ENCODE peak calls at places on chromosomes 5 and 9, in six cellular contexts. E, Z, C, V, S and K are unnamed samples.

GRCh38 chr5:177474845-177475562 is 1.6 kb upstream of the DBN1 start:
- DNase-seq in C (no peak), Z (no peak), V (peak), E (no peak), S (no peak), K (no peak)

GRCh38 chr9:130698514-130698913 is 4.9 kb downstream of the EXOSC2 start:
- DNase-seq in C (no peak), Z (no peak), S (no peak), E (no peak), V (no peak), K (no peak)

GRCh38 chr9:124471761-124472160 is 21.5 kb downstream of the ADGRD2 start:
- DNase-seq in Z (no peak), C (no peak), V (no peak), E (no peak), S (no peak), K (no peak)

GRCh38 chr9:135012166-135012565 is 75.3 kb upstream of the OLFM1 start:
- DNase-seq in V (no peak), C (no peak), E (no peak), S (no peak), Z (no peak), K (no peak)

GRCh38 chr5:141490771-141491170 is 1.9 kb downstream of the PCDHGC5 start:
- DNase-seq in E (no peak), V (no peak), C (no peak), Z (no peak), S (no peak), K (no peak)

GRCh38 chr5:168291281-168291960 is at the start of gene WWC1:
- DNase-seq in V (no peak), E (no peak), C (peak), Z (no peak), S (peak), K (no peak)

GRCh38 chr5:177086918-177087706 is 397 bp downstream of the FGFR4 start:
- DNase-seq in C (peak), E (no peak), S (peak), V (no peak), Z (no peak), K (no peak)

GRCh38 chr9:26951794-26952193 is 4.4 kb upstream of the IFT74 start:
- DNase-seq in C (no peak), S (no peak), Z (no peak), V (no peak), E (no peak), K (no peak)

GRCh38 chr9:131420913-131421312 is 27.0 kb downstream of the PRRC2B start:
- DNase-seq in E (no peak), Z (no peak), C (no peak), S (no peak), V (no peak), K (no peak)

GRCh38 chr9:89961616-89962341 is 357.0 kb downstream of the GADD45G start:
- DNase-seq in Z (no peak), C (no peak), S (no peak), E (no peak), V (peak), K (no peak)

GRCh38 chr5:42990892-42991291 is 49.2 kb downstream of the ANXA2R start:
- DNase-seq in C (no peak), Z (no peak), S (no peak), E (no peak), V (no peak), K (no peak)

GRCh38 chr5:116990010-116990409 is 415.4 kb upstream of the SEMA6A start:
- DNase-seq in C (no peak), V (no peak), E (no peak), Z (no peak), S (no peak), K (no peak)

GRCh38 chr5:160385496-160385895 is 14.4 kb downstream of the FAM200C start:
- DNase-seq in E (no peak), Z (no peak), C (no peak), V (no peak), S (no peak), K (no peak)

GRCh38 chr5:160925281-160925680 is 73.3 kb upstream of the ATP10B start:
- DNase-seq in Z (no peak), C (no peak), V (no peak), E (no peak), S (no peak), K (no peak)

GRCh38 chr9:5870691-5871090 is 20.0 kb upstream of the MLANA start:
- DNase-seq in C (no peak), E (peak), V (peak), S (no peak), Z (no peak), K (no peak)

GRCh38 chr5:88680253-88681132 is 202.5 kb downstream of the MEF2C start:
- DNase-seq in E (peak), C (no peak), Z (no peak), V (peak), S (peak), K (no peak)

GRCh38 chr9:136204838-136205706 is at the start of gene LHX3:
- DNase-seq in V (no peak), C (no peak), S (peak), Z (no peak), E (no peak), K (no peak)

GRCh38 chr5:180366303-180366702 is 13.2 kb upstream of the GFPT2 start:
- DNase-seq in S (no peak), V (no peak), C (no peak), Z (peak), E (no peak), K (peak)

GRCh38 chr5:33892419-33893151 is 795 bp upstream of the ADAMTS12 start:
- DNase-seq in C (no peak), S (no peak), V (peak), Z (peak), E (no peak), K (no peak)

GRCh38 chr5:150469718-150470470 is 20.4 kb upstream of the RPS14 start:
- DNase-seq in V (no peak), E (no peak), S (no peak), C (no peak), Z (peak), K (no peak)

GRCh38 chr9:16867571-16868311 is 2.7 kb downstream of the BNC2 start:
- DNase-seq in V (no peak), E (no peak), S (no peak), C (no peak), Z (no peak), K (no peak)

GRCh38 chr9:36074870-36075532 is 38.3 kb downstream of the RECK start:
- DNase-seq in V (peak), Z (peak), E (peak), C (no peak), S (no peak), K (no peak)

GRCh38 chr5:167813381-167813780 is 478.1 kb upstream of the WWC1 start:
- DNase-seq in S (no peak), V (no peak), Z (no peak), C (no peak), E (no peak), K (no peak)

GRCh38 chr5:56305551-56305950 is 72.4 kb upstream of the ANKRD55 start:
- DNase-seq in E (no peak), S (no peak), V (no peak), C (no peak), Z (no peak), K (no peak)

GRCh38 chr5:59346987-59347386 is 546.5 kb downstream of the PDE4D start:
- DNase-seq in Z (no peak), V (no peak), E (no peak), S (no peak), C (no peak), K (no peak)

GRCh38 chr5:154276932-154277331 is 86.4 kb downstream of the GALNT10 start:
- DNase-seq in V (peak), Z (peak), S (no peak), C (no peak), E (peak), K (no peak)

GRCh38 chr9:806285-807156 is 35.0 kb upstream of the DMRT1 start:
- DNase-seq in Z (no peak), E (no peak), S (no peak), V (no peak), C (no peak), K (no peak)

GRCh38 chr5:149448831-149449714 is 70.0 kb upstream of the IL17B start:
- DNase-seq in E (no peak), S (no peak), C (no peak), Z (no peak), V (no peak), K (no peak)

DNA sequence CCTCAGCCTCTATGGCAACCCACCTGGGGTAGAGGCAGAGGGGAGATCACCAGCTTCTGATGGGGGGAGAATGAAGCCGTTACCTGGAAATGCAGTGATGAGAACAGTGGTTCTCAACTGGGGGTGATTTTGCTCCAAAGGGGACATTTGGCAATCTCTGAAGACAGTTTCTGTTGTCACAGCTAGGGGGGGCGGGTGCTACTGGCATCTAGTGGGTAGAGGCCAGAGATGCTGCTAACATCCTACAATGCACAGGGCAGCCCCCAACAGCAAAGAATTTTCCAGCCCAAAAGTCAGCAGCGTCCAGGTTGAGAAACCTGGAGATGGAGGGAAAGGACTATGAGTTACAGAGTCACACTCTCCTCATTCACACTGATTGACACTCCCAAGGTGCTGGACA is 84.5 kb downstream of the FGF1 start:
- DNase-seq in C (no peak), Z (no peak), V (no peak), E (no peak), S (no peak), K (no peak)
- TF ChIP-seq CTCF in C (no peak), Z (peak), V (no peak), E (peak), S (no peak), K (peak)

GRCh38 chr5:92678576-92679105 is 902.4 kb downstream of the NR2F1-AS1 start:
- DNase-seq in C (no peak), Z (no peak), S (no peak), E (no peak), V (no peak), K (no peak)
- TF ChIP-seq CTCF in C (peak), Z (peak), S (peak), E (peak), V (no peak), K (peak)

GRCh38 chr5:169577966-169578365 is 5.6 kb upstream of the SPDL1 start:
- DNase-seq in Z (no peak), C (no peak), S (no peak), E (no peak), V (no peak), K (no peak)
- TF ChIP-seq CTCF in Z (peak), C (peak), S (peak), E (no peak), V (no peak), K (peak)

GRCh38 chr5:989961-990530 is 18.6 kb upstream of the NKD2 start:
- DNase-seq in Z (no peak), V (peak), S (no peak), C (no peak), E (peak), K (peak)
- TF ChIP-seq CTCF in Z (no peak), V (peak), S (no peak), C (no peak), E (peak), K (no peak)

GRCh38 chr9:77158772-77159513 is 18.4 kb upstream of the VPS13A start:
- DNase-seq in S (no peak), C (no peak), E (no peak), Z (no peak), V (no peak), K (no peak)

GRCh38 chr9:77162366-77162765 is 15.0 kb upstream of the VPS13A start:
- DNase-seq in Z (no peak), S (no peak), V (no peak), C (no peak), E (no peak), K (no peak)

GRCh38 chr9:77163889-77164288 is 13.4 kb upstream of the VPS13A start:
- DNase-seq in E (no peak), Z (peak), V (no peak), C (no peak), S (no peak), K (no peak)

GRCh38 chr9:77161191-77161590 is 16.1 kb upstream of the VPS13A start:
- DNase-seq in E (no peak), C (no peak), V (no peak), Z (no peak), S (no peak), K (no peak)

DNA sequence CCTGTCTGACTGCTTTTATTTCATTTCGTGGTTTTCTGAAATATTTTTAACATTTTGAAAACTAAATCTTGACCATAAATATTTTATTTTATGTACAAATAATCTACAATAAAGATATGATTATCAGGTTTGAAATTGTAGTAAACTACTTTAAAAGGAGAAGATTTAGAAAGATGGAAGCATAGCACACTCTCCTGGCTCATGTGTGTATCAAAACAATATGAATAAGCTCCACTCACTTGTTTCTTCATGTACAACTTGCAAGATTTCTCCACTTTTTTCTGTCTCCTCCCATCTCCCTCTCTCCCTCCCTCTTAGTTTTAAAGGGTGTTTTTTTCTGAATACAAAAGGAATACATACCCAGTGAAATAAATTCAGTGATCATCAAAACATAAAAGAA is 15.4 kb upstream of the VPS13A start:
- DNase-seq in Z (no peak), E (no peak), V (no peak), S (no peak), C (no peak), K (no peak)
- TF ChIP-seq CTCF in Z (no peak), E (no peak), V (no peak), S (no peak), C (no peak), K (no peak)

DNA sequence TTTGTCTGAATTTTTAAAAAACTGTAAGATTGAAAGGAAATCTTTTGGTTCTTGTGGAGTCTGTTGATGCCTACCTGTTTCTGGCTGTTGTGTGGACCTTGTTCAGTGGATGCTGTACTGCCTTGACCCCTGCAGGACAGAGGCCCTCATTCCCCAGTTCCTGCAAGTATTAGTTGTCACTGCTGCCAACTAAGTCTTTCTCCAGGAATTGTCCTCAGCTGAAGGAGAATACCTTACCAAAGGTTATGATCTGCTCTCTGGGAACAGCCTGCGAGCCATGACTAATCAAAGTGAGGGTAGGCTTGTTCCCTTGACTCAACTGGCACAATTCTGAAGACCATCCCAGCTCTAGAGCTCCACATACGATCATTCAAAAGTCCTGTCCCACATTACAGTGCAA is 145.3 kb upstream of the FST start:
- DNase-seq in S (no peak), Z (no peak), V (no peak), C (no peak), E (no peak), K (no peak)
- TF ChIP-seq CTCF in S (peak), Z (peak), V (no peak), C (peak), E (no peak), K (peak)

GRCh38 chr5:122126177-122126701 is 3.1 kb upstream of the ZNF474 start:
- DNase-seq in V (no peak), E (no peak), S (no peak), C (no peak), Z (peak), K (no peak)
- TF ChIP-seq CTCF in V (no peak), E (no peak), S (no peak), C (no peak), Z (no peak), K (no peak)

GRCh38 chr5:104119529-104119928 is 556.9 kb upstream of the NUDT12 start:
- DNase-seq in S (no peak), V (no peak), C (no peak), E (no peak), Z (no peak), K (no peak)
- TF ChIP-seq CTCF in S (no peak), V (no peak), C (no peak), E (no peak), Z (no peak), K (no peak)